ENCODE peak calls at places on chromosomes 13 and 19, in eight cellular contexts. One of them, this sample, is unnamed.

GRCh38 chr19:51799998-51800848 is 5.3 kb downstream of the FPR3 start:
- DNase-seq in EL: peak
- DNase-seq in NCI-H1105: no peak
- DNase-seq in GM12892: no peak
- DNase-seq in A549: no peak
- DNase-seq in HAP-1: no peak
- DNase-seq in activated CD8-positive, alpha-beta T cell treated with anti-CD3 and anti-CD28 coated beads, Interleukin-2, amount 10 ng/mL, durations not matched to agents 7 days and 5 days: no peak
- DNase-seq in NCI-H748 treated with DMSO at 0.1 percent for 48 hours: no peak
- DNase-seq in this sample: no peak

GRCh38 chr19:8311461-8312260 is 3.5 kb upstream of the CD320 start:
- DNase-seq in GM12892: no peak
- DNase-seq in NCI-H748 treated with DMSO at 0.1 percent for 48 hours: no peak
- DNase-seq in A549: no peak
- DNase-seq in activated CD8-positive, alpha-beta T cell treated with anti-CD3 and anti-CD28 coated beads, Interleukin-2, amount 10 ng/mL, durations not matched to agents 7 days and 5 days: peak
- DNase-seq in EL: no peak
- DNase-seq in HAP-1: peak
- DNase-seq in NCI-H1105: no peak
- DNase-seq in this sample: no peak

GRCh38 chr19:38831142-38831605 is 420 bp downstream of the ECH1 start:
- DNase-seq in A549: peak
- DNase-seq in activated CD8-positive, alpha-beta T cell treated with anti-CD3 and anti-CD28 coated beads, Interleukin-2, amount 10 ng/mL, durations not matched to agents 7 days and 5 days: peak
- DNase-seq in HAP-1: peak
- DNase-seq in NCI-H748 treated with DMSO at 0.1 percent for 48 hours: peak
- DNase-seq in NCI-H1105: no peak
- DNase-seq in EL: peak
- DNase-seq in GM12892: no peak
- DNase-seq in this sample: peak

GRCh38 chr13:68319384-68319783 is 1089.2 kb upstream of the PCDH9 start:
- DNase-seq in EL: no peak
- DNase-seq in NCI-H748 treated with DMSO at 0.1 percent for 48 hours: no peak
- DNase-seq in HAP-1: no peak
- DNase-seq in activated CD8-positive, alpha-beta T cell treated with anti-CD3 and anti-CD28 coated beads, Interleukin-2, amount 10 ng/mL, durations not matched to agents 7 days and 5 days: no peak
- DNase-seq in A549: no peak
- DNase-seq in NCI-H1105: no peak
- DNase-seq in GM12892: no peak
- DNase-seq in this sample: no peak

GRCh38 chr13:99782669-99783068 is 188.9 kb downstream of the ZIC5 start:
- DNase-seq in NCI-H748 treated with DMSO at 0.1 percent for 48 hours: no peak
- DNase-seq in A549: no peak
- DNase-seq in EL: no peak
- DNase-seq in HAP-1: no peak
- DNase-seq in NCI-H1105: no peak
- DNase-seq in GM12892: no peak
- DNase-seq in activated CD8-positive, alpha-beta T cell treated with anti-CD3 and anti-CD28 coated beads, Interleukin-2, amount 10 ng/mL, durations not matched to agents 7 days and 5 days: no peak
- DNase-seq in this sample: no peak

GRCh38 chr19:3366761-3367571 is 583 bp downstream of the NFIC start:
- DNase-seq in EL: peak
- DNase-seq in activated CD8-positive, alpha-beta T cell treated with anti-CD3 and anti-CD28 coated beads, Interleukin-2, amount 10 ng/mL, durations not matched to agents 7 days and 5 days: no peak
- DNase-seq in NCI-H748 treated with DMSO at 0.1 percent for 48 hours: no peak
- DNase-seq in GM12892: peak
- DNase-seq in NCI-H1105: peak
- DNase-seq in HAP-1: peak
- DNase-seq in A549: no peak
- DNase-seq in this sample: no peak

GRCh38 chr19:15417699-15418098 is 1.1 kb downstream of the AKAP8L start:
- DNase-seq in NCI-H748 treated with DMSO at 0.1 percent for 48 hours: no peak
- DNase-seq in A549: no peak
- DNase-seq in EL: peak
- DNase-seq in activated CD8-positive, alpha-beta T cell treated with anti-CD3 and anti-CD28 coated beads, Interleukin-2, amount 10 ng/mL, durations not matched to agents 7 days and 5 days: no peak
- DNase-seq in GM12892: no peak
- DNase-seq in HAP-1: peak
- DNase-seq in NCI-H1105: no peak
- DNase-seq in this sample: no peak

GRCh38 chr13:96044238-96044637 is 9.0 kb downstream of the UGGT2 start:
- DNase-seq in NCI-H748 treated with DMSO at 0.1 percent for 48 hours: no peak
- DNase-seq in GM12892: no peak
- DNase-seq in EL: no peak
- DNase-seq in NCI-H1105: no peak
- DNase-seq in A549: no peak
- DNase-seq in activated CD8-positive, alpha-beta T cell treated with anti-CD3 and anti-CD28 coated beads, Interleukin-2, amount 10 ng/mL, durations not matched to agents 7 days and 5 days: no peak
- DNase-seq in HAP-1: no peak
- DNase-seq in this sample: no peak

GRCh38 chr13:110555601-110556223 is 5.8 kb downstream of the RAB20 start:
- DNase-seq in activated CD8-positive, alpha-beta T cell treated with anti-CD3 and anti-CD28 coated beads, Interleukin-2, amount 10 ng/mL, durations not matched to agents 7 days and 5 days: no peak
- DNase-seq in NCI-H1105: no peak
- DNase-seq in A549: no peak
- DNase-seq in EL: no peak
- DNase-seq in HAP-1: no peak
- DNase-seq in GM12892: no peak
- DNase-seq in NCI-H748 treated with DMSO at 0.1 percent for 48 hours: no peak
- DNase-seq in this sample: peak

GRCh38 chr19:39814595-39814994 is 19.4 kb downstream of the DYRK1B start:
- DNase-seq in NCI-H1105: no peak
- DNase-seq in activated CD8-positive, alpha-beta T cell treated with anti-CD3 and anti-CD28 coated beads, Interleukin-2, amount 10 ng/mL, durations not matched to agents 7 days and 5 days: no peak
- DNase-seq in NCI-H748 treated with DMSO at 0.1 percent for 48 hours: no peak
- DNase-seq in HAP-1: no peak
- DNase-seq in A549: no peak
- DNase-seq in GM12892: no peak
- DNase-seq in EL: peak
- DNase-seq in this sample: no peak

GRCh38 chr19:10817291-10818038 is 18.5 kb downstream of the TMED1 start:
- DNase-seq in EL: peak
- DNase-seq in GM12892: no peak
- DNase-seq in NCI-H1105: no peak
- DNase-seq in HAP-1: no peak
- DNase-seq in activated CD8-positive, alpha-beta T cell treated with anti-CD3 and anti-CD28 coated beads, Interleukin-2, amount 10 ng/mL, durations not matched to agents 7 days and 5 days: no peak
- DNase-seq in A549: no peak
- DNase-seq in NCI-H748 treated with DMSO at 0.1 percent for 48 hours: no peak
- DNase-seq in this sample: no peak

GRCh38 chr19:44741841-44742352 is 6.6 kb upstream of the BCL3 start:
- DNase-seq in NCI-H1105: peak
- DNase-seq in EL: peak
- DNase-seq in HAP-1: peak
- DNase-seq in NCI-H748 treated with DMSO at 0.1 percent for 48 hours: no peak
- DNase-seq in GM12892: no peak
- DNase-seq in A549: peak
- DNase-seq in activated CD8-positive, alpha-beta T cell treated with anti-CD3 and anti-CD28 coated beads, Interleukin-2, amount 10 ng/mL, durations not matched to agents 7 days and 5 days: no peak
- DNase-seq in this sample: no peak

GRCh38 chr19:15836345-15836594 is 20.8 kb upstream of the OR10H1 start:
- DNase-seq in A549: no peak
- DNase-seq in NCI-H748 treated with DMSO at 0.1 percent for 48 hours: no peak
- DNase-seq in activated CD8-positive, alpha-beta T cell treated with anti-CD3 and anti-CD28 coated beads, Interleukin-2, amount 10 ng/mL, durations not matched to agents 7 days and 5 days: peak
- DNase-seq in NCI-H1105: no peak
- DNase-seq in HAP-1: no peak
- DNase-seq in GM12892: no peak
- DNase-seq in EL: no peak
- DNase-seq in this sample: no peak

GRCh38 chr19:48338253-48338755 is 13.0 kb downstream of the EMP3 start:
- DNase-seq in HAP-1: no peak
- DNase-seq in EL: no peak
- DNase-seq in activated CD8-positive, alpha-beta T cell treated with anti-CD3 and anti-CD28 coated beads, Interleukin-2, amount 10 ng/mL, durations not matched to agents 7 days and 5 days: no peak
- DNase-seq in NCI-H748 treated with DMSO at 0.1 percent for 48 hours: no peak
- DNase-seq in GM12892: no peak
- DNase-seq in A549: no peak
- DNase-seq in NCI-H1105: no peak
- DNase-seq in this sample: no peak

This sample was measured in GM10248.